ENCODE peak calls at places on chromosomes 4 and X, in ten cellular contexts. R is stomach, P is heart left ventricle, A is Peyer's patch, B is uterus, V is esophagus squamous epithelium, T is sigmoid colon, W is esophagus muscularis mucosa, O is suprapubic skin, C is ovary. H is an unnamed sample. For H3K4me1, the result is how much of the 10 kb centered on the place peaks cover.

GRCh38 chrX:38205037-38205436 is 15.6 kb downstream of the SRPX start:
- DNase-seq in R (no peak), P (no peak), A (no peak), B (no peak), V (no peak), T (no peak), W (no peak), O (no peak), C (no peak), H (no peak)

GRCh38 chrX:135009838-135010237 is 12.5 kb downstream of the RTL8B start:
- DNase-seq in R (no peak), P (no peak), A (no peak), B (no peak), V (no peak), T (no peak), W (no peak), O (no peak), C (no peak), H (no peak)

GRCh38 chr4:43233321-43233720 is 340.8 kb downstream of the GRXCR1 start:
- DNase-seq in R (no peak), P (no peak), A (no peak), B (no peak), V (no peak), T (no peak), W (no peak), O (no peak), C (no peak), H (no peak)

GRCh38 chr4:167000141-167000852 is 234.0 kb downstream of the SPOCK3 start:
- DNase-seq in R (no peak), P (no peak), A (no peak), B (no peak), V (no peak), T (no peak), W (no peak), O (no peak), C (no peak), H (no peak)

GRCh38 chr4:169385356-169385755 is 114.6 kb upstream of the SH3RF1 start:
- DNase-seq in R (no peak), P (no peak), A (no peak), B (no peak), V (no peak), T (no peak), W (no peak), O (no peak), C (no peak), H (no peak)

GRCh38 chr4:73213917-73214663 is 44.5 kb downstream of the ANKRD17 start:
- DNase-seq in R (no peak), P (no peak), A (no peak), B (no peak), V (no peak), T (no peak), W (no peak), O (no peak), C (no peak), H (no peak)

GRCh38 chr4:185426960-185427688 is 1.4 kb upstream of the UFSP2 start:
- DNase-seq in R (no peak), P (no peak), A (no peak), B (no peak), V (no peak), T (peak), W (no peak), O (no peak), C (no peak), H (peak)

GRCh38 chr4:144820706-144821105 is 174.8 kb downstream of the HHIP start:
- DNase-seq in R (no peak), P (no peak), A (no peak), B (no peak), V (no peak), T (no peak), W (no peak), O (no peak), C (no peak), H (no peak)

GRCh38 chr4:183960021-183960420 is 54.9 kb downstream of the STOX2 start:
- DNase-seq in R (peak), P (peak), A (peak), B (peak), V (no peak), T (peak), W (no peak), O (peak), C (peak), H (peak)

GRCh38 chr4:67091668-67092067 is 453.6 kb downstream of the CENPC start:
- DNase-seq in R (no peak), P (no peak), A (no peak), B (no peak), V (no peak), T (no peak), W (no peak), O (no peak), C (no peak), H (no peak)

GRCh38 chr4:173370130-173370476 is 651 bp upstream of the SAP30 start:
- DNase-seq in R (no peak), P (peak), A (peak), B (peak), V (peak), T (peak), W (peak), O (peak), C (peak), H (peak)

GRCh38 chr4:1900087-1900433 is 28.9 kb downstream of the NSD2 start:
- DNase-seq in R (no peak), P (no peak), A (no peak), B (no peak), V (no peak), T (peak), W (no peak), O (peak), C (no peak), H (no peak)

GRCh38 chr4:143341186-143341755 is 4.6 kb downstream of the GAB1 start:
- DNase-seq in R (no peak), P (peak), A (no peak), B (no peak), V (no peak), T (no peak), W (no peak), O (no peak), C (no peak), H (no peak)

GRCh38 chr4:63493265-63493664 is 916.0 kb downstream of the TECRL start:
- DNase-seq in R (no peak), P (no peak), A (no peak), B (no peak), V (no peak), T (no peak), W (no peak), O (no peak), C (no peak), H (no peak)

GRCh38 chr4:40731792-40732245 is 17.9 kb upstream of the NSUN7 start:
- DNase-seq in R (peak), P (peak), A (peak), B (peak), V (no peak), T (peak), W (no peak), O (no peak), C (no peak), H (no peak)

GRCh38 chr4:150515135-150515534 is 66.8 kb upstream of the MAB21L2 start:
- DNase-seq in R (no peak), P (no peak), A (no peak), B (no peak), V (no peak), T (no peak), W (no peak), O (no peak), C (no peak), H (no peak)

GRCh38 chr4:128386761-128387599 is 99.4 kb upstream of the PGRMC2 start:
- DNase-seq in R (peak), P (peak), A (peak), B (peak), V (peak), T (peak), W (peak), O (peak), C (peak), H (peak)

GRCh38 chr4:79747252-79747651 is 325.8 kb downstream of the ANTXR2 start:
- DNase-seq in R (no peak), P (no peak), A (no peak), B (no peak), V (no peak), T (no peak), W (no peak), O (no peak), C (no peak), H (no peak)

GRCh38 chr4:572594-572993 is 3.5 kb downstream of the TMEM271 start:
- DNase-seq in R (no peak), P (no peak), A (no peak), B (no peak), V (no peak), T (no peak), W (peak), O (no peak), C (no peak), H (no peak)

GRCh38 chrX:41335590-41336331 is 1.8 kb downstream of the DDX3X start:
- DNase-seq in R (no peak), P (no peak), A (no peak), B (no peak), V (no peak), T (no peak), W (no peak), O (no peak), C (no peak), H (no peak)

GRCh38 chr4:152850377-152850776 is 70.6 kb downstream of the ARFIP1 start:
- DNase-seq in R (no peak), P (no peak), A (peak), B (peak), V (peak), T (no peak), W (no peak), O (peak), C (no peak), H (peak)

GRCh38 chr4:26993541-26993940 is 132.9 kb downstream of the STIM2 start:
- DNase-seq in R (no peak), P (no peak), A (no peak), B (no peak), V (no peak), T (no peak), W (no peak), O (no peak), C (no peak), H (no peak)

GRCh38 chr4:166366012-166366411 is 493.0 kb downstream of the TLL1 start:
- DNase-seq in R (no peak), P (no peak), A (no peak), B (no peak), V (no peak), T (no peak), W (no peak), O (no peak), C (no peak), H (no peak)

GRCh38 chr4:76821661-76822060 is 76.3 kb downstream of the SOWAHB start:
- DNase-seq in R (no peak), P (no peak), A (no peak), B (no peak), V (no peak), T (no peak), W (no peak), O (no peak), C (no peak), H (no peak)

GRCh38 chr4:190014771-190015537 is 12.1 kb downstream of the FRG2 start:
- DNase-seq in R (no peak), P (no peak), A (no peak), B (no peak), V (no peak), T (no peak), W (no peak), O (no peak), C (no peak), H (peak)

GRCh38 chr4:99117876-99118693 is 26.0 kb downstream of the ADH4 start:
- DNase-seq in R (no peak), P (no peak), A (no peak), B (no peak), V (no peak), T (no peak), W (no peak), O (no peak), C (no peak), H (no peak)

GRCh38 chrX:104330966-104331365 is 76.2 kb upstream of the ESX1 start:
- DNase-seq in R (no peak), P (no peak), A (no peak), B (no peak), V (no peak), T (no peak), W (no peak), O (no peak), C (no peak), H (no peak)

GRCh38 chr4:147811878-147812277 is 80.0 kb downstream of the ARHGAP10 start:
- DNase-seq in R (no peak), P (no peak), A (no peak), B (no peak), V (no peak), T (no peak), W (no peak), O (no peak), C (no peak), H (no peak)

GRCh38 chrX:74449937-74450330 is 28.6 kb downstream of the SLC16A2 start:
- DNase-seq in R (no peak), P (no peak), A (no peak), B (no peak), V (no peak), T (no peak), W (no peak), O (no peak), C (no peak), H (no peak)

GRCh38 chr4:140423106-140423505 is 4.3 kb downstream of the CLGN start:
- DNase-seq in R (no peak), P (no peak), A (no peak), B (no peak), V (no peak), T (no peak), W (no peak), O (no peak), C (no peak), H (no peak)

GRCh38 chr4:173252024-173252935 is 81.9 kb downstream of the HMGB2 start:
- DNase-seq in R (peak), P (peak), A (peak), B (peak), V (no peak), T (peak), W (no peak), O (no peak), C (no peak), H (no peak)

GRCh38 chrX:144327515-144327914 is 443.6 kb downstream of the UBE2NL start:
- DNase-seq in R (no peak), P (no peak), A (no peak), B (no peak), V (no peak), T (no peak), W (no peak), O (no peak), C (no peak), H (no peak)

GRCh38 chrX:19332983-19333382 is 10.7 kb upstream of the PDHA1 start:
- DNase-seq in R (no peak), P (peak), A (peak), B (no peak), V (no peak), T (no peak), W (no peak), O (no peak), C (peak), H (no peak)

GRCh38 chr4:54482529-54482961 is 175.2 kb upstream of the KIT start:
- DNase-seq in R (no peak), P (no peak), A (no peak), B (no peak), V (no peak), T (no peak), W (no peak), O (no peak), C (no peak), H (no peak)

GRCh38 chrX:31337332-31337731 is 265.5 kb upstream of the FTHL17 start:
- DNase-seq in R (no peak), P (no peak), A (no peak), B (no peak), V (no peak), T (no peak), W (no peak), O (no peak), C (no peak), H (no peak)

GRCh38 chr4:173415885-173416658 is 17.2 kb upstream of the SCRG1 start:
- DNase-seq in R (peak), P (peak), A (peak), B (peak), V (peak), T (peak), W (no peak), O (peak), C (peak), H (peak)

GRCh38 chr4:61522312-61522711 is 322.2 kb downstream of the ADGRL3 start:
- DNase-seq in R (no peak), P (no peak), A (no peak), B (no peak), V (no peak), T (no peak), W (no peak), O (no peak), C (no peak), H (no peak)

GRCh38 chr4:118948545-118949144 is 60.0 kb downstream of the SYNPO2 start:
- DNase-seq in R (no peak), P (no peak), A (no peak), B (no peak), V (no peak), T (no peak), W (no peak), O (no peak), C (no peak), H (no peak)

DNA sequence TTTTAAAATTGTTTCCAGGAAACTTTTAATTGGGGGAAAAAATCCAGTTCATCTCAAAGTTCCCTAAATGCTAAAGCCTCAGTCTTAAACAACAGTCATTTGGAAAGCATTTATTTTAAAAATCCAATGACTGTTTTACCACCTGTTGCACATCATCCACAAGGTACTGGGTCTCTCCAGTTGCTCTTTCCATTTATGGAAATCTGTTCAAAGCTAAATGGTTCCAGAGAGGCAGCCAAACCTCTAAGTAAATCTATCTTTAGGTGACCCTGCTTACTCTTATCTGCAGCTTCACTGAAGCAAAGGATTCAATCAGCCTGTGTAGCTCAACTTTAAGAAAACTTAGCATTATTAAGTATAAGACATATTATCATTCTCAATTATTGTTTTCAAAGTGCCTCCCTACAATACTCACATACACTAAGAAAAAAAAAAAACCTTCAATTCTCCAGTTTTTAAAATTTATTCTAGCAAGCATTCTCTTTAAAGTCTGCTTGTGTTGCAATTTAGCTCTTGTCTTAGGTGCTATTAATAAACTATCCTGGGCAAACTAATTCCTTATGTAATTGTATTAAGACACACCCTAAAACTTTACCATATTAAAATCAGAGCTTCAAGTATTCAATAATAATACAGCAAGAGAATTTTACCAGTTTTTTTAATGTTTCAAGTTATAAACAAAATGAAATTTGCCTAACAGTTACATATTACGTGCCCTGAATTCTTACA is 60.6 kb downstream of the NOCT start:
- DNase-seq in R (no peak), P (no peak), A (no peak), B (no peak), V (no peak), T (no peak), W (no peak), O (no peak), C (no peak), H (no peak)
- H3K4me1 ChIP-seq in R (half or more), P (under half), A (under half), B (under half), V (under half), T (half or more), W (half or more), O (under half), C (under half), H (under half)

GRCh38 chrX:11421816-11422528 is 128.8 kb downstream of the AMELX start:
- DNase-seq in R (no peak), P (no peak), A (no peak), B (no peak), V (no peak), T (no peak), W (no peak), O (no peak), C (no peak), H (no peak)
- TF ChIP-seq POLR2A in R (no peak), P (no peak), A (no peak), B (no peak), V (no peak), T (no peak), W (no peak), O (no peak), C (no peak), H (no peak)

GRCh38 chr4:123811763-123812390 is 415.3 kb downstream of the SPRY1 start:
- DNase-seq in R (no peak), P (no peak), A (no peak), B (no peak), V (no peak), T (no peak), W (no peak), O (no peak), C (no peak), H (no peak)
- H3K4me3 ChIP-seq in R (no peak), P (no peak), A (no peak), B (no peak), V (peak), T (peak), W (peak), O (peak), C (no peak), H (no peak)

DNA sequence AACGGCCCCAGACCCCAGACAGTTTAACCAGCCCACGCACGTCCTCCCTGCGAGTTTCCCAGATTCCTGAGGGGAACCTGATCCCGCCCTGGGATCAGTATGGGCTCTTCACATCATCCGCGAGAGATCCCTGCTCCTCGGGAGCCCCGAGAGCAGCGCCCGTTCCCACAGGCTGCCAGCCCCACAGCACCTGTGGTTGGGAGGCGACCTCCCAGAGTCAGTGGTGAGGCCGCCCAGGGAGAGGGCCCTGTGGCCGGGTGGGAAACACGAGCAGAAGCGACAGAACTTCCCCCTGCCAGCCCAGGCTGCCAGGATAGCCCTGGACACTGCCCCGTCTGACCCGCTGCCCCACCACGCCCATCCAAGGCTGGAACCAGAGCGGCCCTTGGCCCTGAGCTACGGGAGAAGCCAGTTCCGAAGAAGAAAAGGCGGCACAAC is 32.8 kb downstream of the TSC22D3 start:
- DNase-seq in R (peak), P (no peak), A (peak), B (peak), V (no peak), T (no peak), W (no peak), O (no peak), C (peak), H (no peak)
- H3K4me1 ChIP-seq in R (half or more), P (under half), A (under half), B (under half), V (half or more), T (half or more), W (half or more), O (half or more), C (under half), H (under half)

DNA sequence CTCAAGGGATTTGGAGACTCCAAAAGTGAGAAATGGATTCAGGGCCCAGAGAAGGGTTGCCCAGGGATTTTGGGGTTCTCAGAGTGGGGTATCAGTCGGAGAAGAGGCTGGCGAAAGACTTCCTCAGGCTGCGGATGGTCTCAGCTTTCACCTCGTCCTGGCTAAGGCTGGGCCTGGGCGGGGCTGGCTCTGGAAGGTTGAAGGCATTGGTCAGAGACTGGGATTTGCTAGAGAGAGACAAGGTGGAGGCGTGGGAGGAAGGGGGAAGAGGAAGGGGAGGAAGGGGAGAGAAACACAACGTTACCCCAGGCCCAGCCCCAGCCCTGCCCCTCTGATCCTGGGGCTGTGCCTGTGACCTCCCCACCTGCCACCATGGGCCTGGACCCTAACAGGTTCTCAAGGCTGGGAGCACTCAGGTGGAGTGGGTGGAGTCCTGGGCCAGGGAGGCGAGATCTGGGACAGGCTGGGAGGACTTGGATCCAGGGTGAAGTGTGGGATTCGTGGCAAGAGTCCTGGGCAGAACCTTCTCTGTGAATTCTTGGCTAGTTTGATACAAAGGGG is 9.4 kb upstream of the TIMP1 start:
- DNase-seq in R (no peak), P (no peak), A (no peak), B (no peak), V (no peak), T (no peak), W (no peak), O (no peak), C (no peak), H (no peak)
- TF ChIP-seq POLR2A in R (no peak), P (no peak), A (no peak), B (no peak), V (no peak), T (no peak), W (no peak), O (no peak), C (no peak), H (no peak)

GRCh38 chr4:96312049-96312685 is 472.3 kb downstream of the PDHA2 start:
- DNase-seq in R (no peak), P (no peak), A (no peak), B (no peak), V (no peak), T (no peak), W (no peak), O (no peak), C (no peak), H (no peak)
- H3K4me3 ChIP-seq in R (peak), P (peak), A (no peak), B (no peak), V (peak), T (no peak), W (peak), O (no peak), C (no peak), H (peak)

H was measured in upper lobe of left lung.